ENCODE peak calls at places on chromosome X, in four cellular contexts. One of them, this sample, is unnamed.

GRCh38 chrX:23134171-23134570 is 134.4 kb downstream of the DDX53 start:
- DNase-seq in heart left ventricle: no peak
- DNase-seq in astrocyte of the cerebellum: no peak
- DNase-seq in B cell: no peak
- DNase-seq in this sample: no peak

GRCh38 chrX:49271341-49271740 is 1.7 kb downstream of the PPP1R3F start:
- DNase-seq in astrocyte of the cerebellum: no peak
- DNase-seq in B cell: no peak
- DNase-seq in heart left ventricle: no peak
- DNase-seq in this sample: no peak

GRCh38 chrX:68365356-68365755 is 67.9 kb downstream of the OPHN1 start:
- DNase-seq in heart left ventricle: no peak
- DNase-seq in B cell: no peak
- DNase-seq in astrocyte of the cerebellum: no peak
- DNase-seq in this sample: no peak

GRCh38 chrX:150635952-150636351 is 57.2 kb upstream of the MTMR1 start:
- DNase-seq in astrocyte of the cerebellum: no peak
- DNase-seq in heart left ventricle: no peak
- DNase-seq in B cell: no peak
- DNase-seq in this sample: no peak

GRCh38 chrX:69388526-69388925 is 115.6 kb upstream of the NALF2 start:
- DNase-seq in heart left ventricle: no peak
- DNase-seq in astrocyte of the cerebellum: no peak
- DNase-seq in B cell: no peak
- DNase-seq in this sample: no peak

GRCh38 chrX:19743386-19743785 is 144.0 kb downstream of the SH3KBP1 start:
- DNase-seq in heart left ventricle: no peak
- DNase-seq in B cell: no peak
- DNase-seq in astrocyte of the cerebellum: no peak
- DNase-seq in this sample: no peak

GRCh38 chrX:10486373-10486772 is 134.0 kb downstream of the MID1 start:
- DNase-seq in heart left ventricle: no peak
- DNase-seq in B cell: no peak
- DNase-seq in astrocyte of the cerebellum: no peak
- DNase-seq in this sample: no peak

GRCh38 chrX:11480626-11481025 is 185.1 kb downstream of the ARHGAP6 start:
- DNase-seq in B cell: no peak
- DNase-seq in heart left ventricle: no peak
- DNase-seq in astrocyte of the cerebellum: no peak
- DNase-seq in this sample: no peak

GRCh38 chrX:17559728-17560379 is 177.4 kb upstream of the SCML1 start:
- DNase-seq in astrocyte of the cerebellum: peak; percentile 85
- DNase-seq in heart left ventricle: no peak
- DNase-seq in B cell: no peak
- DNase-seq in this sample: no peak

GRCh38 chrX:66634272-66634671 is 4.6 kb downstream of the EDA2R start:
- DNase-seq in B cell: no peak
- DNase-seq in astrocyte of the cerebellum: no peak
- DNase-seq in heart left ventricle: no peak
- DNase-seq in this sample: no peak

GRCh38 chrX:120797201-120797938 is 78.3 kb downstream of the CT47B1 start:
- DNase-seq in heart left ventricle: no peak
- DNase-seq in astrocyte of the cerebellum: no peak
- DNase-seq in B cell: no peak
- DNase-seq in this sample: no peak

GRCh38 chrX:31702208-31702607 is 630.4 kb upstream of the FTHL17 start:
- DNase-seq in heart left ventricle: no peak
- DNase-seq in astrocyte of the cerebellum: no peak
- DNase-seq in B cell: no peak
- DNase-seq in this sample: no peak

GRCh38 chrX:120358687-120359086 is 3.2 kb upstream of the ATP1B4 start:
- DNase-seq in astrocyte of the cerebellum: no peak
- DNase-seq in B cell: no peak
- DNase-seq in heart left ventricle: no peak
- DNase-seq in this sample: no peak

GRCh38 chrX:10755477-10756334 is 135.3 kb upstream of the MID1 start:
- DNase-seq in astrocyte of the cerebellum: peak; percentile 66
- DNase-seq in heart left ventricle: no peak
- DNase-seq in B cell: no peak
- DNase-seq in this sample: no peak

GRCh38 chrX:57172544-57172943 is 35.3 kb upstream of the SPIN2A start:
- DNase-seq in astrocyte of the cerebellum: no peak
- DNase-seq in B cell: no peak
- DNase-seq in heart left ventricle: peak; percentile 6
- DNase-seq in this sample: no peak

GRCh38 chrX:11266329-11266830 is 26.8 kb upstream of the AMELX start:
- DNase-seq in astrocyte of the cerebellum: no peak
- DNase-seq in heart left ventricle: no peak
- DNase-seq in B cell: no peak
- DNase-seq in this sample: no peak

GRCh38 chrX:12894074-12894691 is 12.2 kb upstream of the TLR8 start:
- DNase-seq in astrocyte of the cerebellum: no peak
- DNase-seq in B cell: peak; percentile 49
- DNase-seq in heart left ventricle: no peak
- DNase-seq in this sample: no peak

GRCh38 chrX:19627533-19627932 is 112.2 kb upstream of the MAP3K15 start:
- DNase-seq in heart left ventricle: no peak
- DNase-seq in astrocyte of the cerebellum: no peak
- DNase-seq in B cell: no peak
- DNase-seq in this sample: no peak

GRCh38 chrX:154082396-154083133 is 15.0 kb downstream of the MECP2 start:
- DNase-seq in heart left ventricle: no peak
- DNase-seq in astrocyte of the cerebellum: no peak
- DNase-seq in B cell: no peak
- DNase-seq in this sample: no peak

GRCh38 chrX:151153086-151153485 is 23.3 kb upstream of the GPR50 start:
- DNase-seq in astrocyte of the cerebellum: no peak
- DNase-seq in B cell: no peak
- DNase-seq in heart left ventricle: no peak
- DNase-seq in this sample: no peak

GRCh38 chrX:37986893-37987292 is 19.5 kb upstream of the SYTL5 start:
- DNase-seq in heart left ventricle: no peak
- DNase-seq in astrocyte of the cerebellum: peak; percentile 18
- DNase-seq in B cell: no peak
- DNase-seq in this sample: no peak

GRCh38 chrX:72094894-72095293 is 36.8 kb downstream of the RTL5 start:
- DNase-seq in astrocyte of the cerebellum: no peak
- DNase-seq in B cell: peak; percentile 66
- DNase-seq in heart left ventricle: peak; percentile 51
- DNase-seq in this sample: no peak

GRCh38 chrX:133655262-133655913 is 240.1 kb upstream of the GPC4 start:
- DNase-seq in astrocyte of the cerebellum: no peak
- DNase-seq in heart left ventricle: no peak
- DNase-seq in B cell: no peak
- DNase-seq in this sample: no peak

GRCh38 chrX:108177321-108177990 is 85.9 kb downstream of the ATG4A start:
- DNase-seq in astrocyte of the cerebellum: peak; percentile 44
- DNase-seq in heart left ventricle: no peak
- DNase-seq in B cell: no peak
- DNase-seq in this sample: no peak

GRCh38 chrX:132603700-132604286 is 115.0 kb upstream of the MBNL3 start:
- DNase-seq in heart left ventricle: no peak
- DNase-seq in B cell: no peak
- DNase-seq in astrocyte of the cerebellum: no peak
- DNase-seq in this sample: no peak

DNA sequence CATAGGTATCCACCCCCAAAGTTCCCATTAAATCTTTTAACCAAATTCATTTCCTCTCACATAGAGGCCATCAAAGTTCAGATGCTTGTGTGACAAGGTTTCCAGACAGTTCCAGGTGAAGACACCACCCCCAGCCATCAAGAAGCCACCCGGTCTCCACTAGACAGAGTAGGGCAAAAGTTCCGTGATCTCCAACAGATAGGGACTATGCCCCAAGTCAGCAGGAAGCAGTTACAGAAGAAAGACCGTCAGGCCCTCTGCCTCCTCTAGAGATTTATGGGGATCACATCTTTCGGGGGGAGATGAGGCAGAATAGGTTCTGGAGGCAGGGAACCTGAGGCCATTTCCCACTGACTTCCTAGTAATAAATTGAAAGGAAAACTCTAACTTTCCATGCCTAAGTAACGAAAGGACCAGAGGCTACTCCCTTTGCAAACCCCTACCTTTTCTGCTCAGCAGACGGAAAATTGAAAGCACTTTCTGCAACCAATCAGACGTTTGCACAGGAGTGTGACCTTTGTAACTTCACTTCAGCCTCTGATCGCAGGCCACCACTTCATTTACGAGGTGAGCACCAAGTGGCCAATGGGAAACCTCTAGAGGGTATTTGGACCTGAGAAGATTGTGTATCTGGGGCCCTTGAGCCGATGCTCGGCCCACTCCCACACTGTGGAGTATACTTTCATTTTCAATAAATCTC is 18.5 kb upstream of the ZNF280C start:
- DNase-seq in B cell: no peak
- DNase-seq in heart left ventricle: no peak
- DNase-seq in astrocyte of the cerebellum: no peak
- DNase-seq in this sample: no peak
- TF ChIP-seq CTCF in B cell: no peak
- TF ChIP-seq CTCF in heart left ventricle: no peak
- TF ChIP-seq CTCF in astrocyte of the cerebellum: no peak
- TF ChIP-seq CTCF in this sample: no peak

GRCh38 chrX:15567886-15568616 is 32.7 kb downstream of the ACE2 start:
- DNase-seq in astrocyte of the cerebellum: no peak
- DNase-seq in B cell: no peak
- DNase-seq in heart left ventricle: no peak
- DNase-seq in this sample: no peak
- TF ChIP-seq CTCF in astrocyte of the cerebellum: peak; percentile 23
- TF ChIP-seq CTCF in B cell: no peak
- TF ChIP-seq CTCF in heart left ventricle: no peak
- TF ChIP-seq CTCF in this sample: no peak

DNA sequence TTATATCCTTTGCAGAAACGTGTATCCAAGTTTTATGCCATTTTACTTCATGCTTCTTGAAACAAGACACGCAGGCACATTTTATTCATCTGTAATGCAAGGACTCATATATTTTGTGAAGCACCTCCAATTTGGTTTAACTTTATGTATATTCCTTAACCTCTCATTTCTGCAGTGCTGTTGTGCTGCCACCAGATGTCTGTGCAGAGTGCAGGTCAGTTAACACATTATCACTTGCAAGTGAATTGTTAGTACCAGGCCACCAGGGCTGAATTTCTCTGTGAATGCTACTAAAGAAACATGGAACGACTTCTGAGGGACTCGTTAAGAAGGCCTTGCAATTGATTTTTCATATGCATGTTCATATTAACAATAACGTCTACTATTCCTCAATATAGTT is 770.4 kb downstream of the NLGN4X start:
- DNase-seq in B cell: no peak
- DNase-seq in astrocyte of the cerebellum: no peak
- DNase-seq in heart left ventricle: no peak
- DNase-seq in this sample: no peak
- TF ChIP-seq CTCF in B cell: no peak
- TF ChIP-seq CTCF in astrocyte of the cerebellum: no peak
- TF ChIP-seq CTCF in heart left ventricle: no peak
- TF ChIP-seq CTCF in this sample: no peak

DNA sequence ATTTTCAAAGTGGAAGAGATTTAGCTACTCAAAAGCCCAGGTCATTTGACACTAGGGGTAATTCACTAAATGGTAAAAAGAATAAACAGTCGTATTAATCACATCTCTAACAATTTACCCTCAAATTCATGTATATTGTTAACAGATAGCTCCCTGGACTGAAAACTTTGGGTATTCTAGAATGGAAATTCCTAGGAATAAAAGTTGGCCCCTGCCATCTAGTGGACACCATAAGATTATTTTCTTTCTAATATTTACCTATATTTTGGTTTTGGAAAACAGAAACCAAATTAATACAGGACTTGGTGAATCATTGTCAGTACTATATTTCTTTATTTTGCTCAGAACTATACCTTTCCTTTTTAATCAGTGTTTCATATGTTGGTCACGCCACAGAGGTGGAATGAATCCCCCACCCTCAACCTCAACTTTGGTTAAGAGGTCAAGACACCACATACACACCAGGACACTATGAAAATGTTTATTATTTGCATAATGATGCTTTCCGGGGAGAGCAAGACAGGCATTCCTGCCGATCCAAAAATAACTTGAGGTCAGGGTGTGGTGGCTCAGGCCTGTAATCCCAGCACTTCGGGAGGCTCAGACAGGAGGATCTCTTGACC is 96.2 kb upstream of the APOOL start:
- DNase-seq in B cell: no peak
- DNase-seq in heart left ventricle: no peak
- DNase-seq in astrocyte of the cerebellum: no peak
- DNase-seq in this sample: no peak
- TF ChIP-seq CTCF in B cell: no peak
- TF ChIP-seq CTCF in heart left ventricle: no peak
- TF ChIP-seq CTCF in astrocyte of the cerebellum: no peak
- TF ChIP-seq CTCF in this sample: no peak

DNA sequence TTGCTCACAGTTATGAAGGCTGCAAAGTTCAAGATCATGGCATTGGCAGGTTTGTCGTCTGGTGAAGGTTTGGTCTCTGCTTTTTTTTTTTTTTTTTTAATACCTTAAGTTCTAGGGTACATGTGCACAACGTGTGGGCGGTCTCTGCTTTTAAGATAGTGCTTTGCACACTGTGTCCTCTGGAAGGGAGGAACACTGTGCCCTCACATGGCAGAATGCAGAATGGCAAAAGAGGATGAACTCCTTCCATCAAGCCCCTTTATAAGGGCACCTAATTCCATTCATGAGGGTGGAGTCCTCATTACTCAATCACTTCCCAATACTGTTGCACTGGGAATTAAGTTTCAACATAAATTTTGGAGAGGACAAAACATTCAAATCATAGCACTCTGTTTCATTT is 101.4 kb downstream of the GLRA2 start:
- DNase-seq in B cell: no peak
- DNase-seq in heart left ventricle: no peak
- DNase-seq in astrocyte of the cerebellum: no peak
- DNase-seq in this sample: no peak
- TF ChIP-seq CTCF in B cell: no peak
- TF ChIP-seq CTCF in heart left ventricle: no peak
- TF ChIP-seq CTCF in astrocyte of the cerebellum: no peak
- TF ChIP-seq CTCF in this sample: no peak

GRCh38 chrX:55008571-55009358 is 8.6 kb downstream of the APEX2 start:
- DNase-seq in heart left ventricle: no peak
- DNase-seq in B cell: no peak
- DNase-seq in astrocyte of the cerebellum: no peak
- DNase-seq in this sample: no peak
- TF ChIP-seq CTCF in heart left ventricle: no peak
- TF ChIP-seq CTCF in B cell: no peak
- TF ChIP-seq CTCF in astrocyte of the cerebellum: no peak
- TF ChIP-seq CTCF in this sample: no peak

GRCh38 chrX:111008126-111008525 is 87.9 kb upstream of the PAK3 start:
- DNase-seq in astrocyte of the cerebellum: no peak
- DNase-seq in B cell: no peak
- DNase-seq in heart left ventricle: no peak
- DNase-seq in this sample: no peak

GRCh38 chrX:111010151-111010550 is 85.8 kb upstream of the PAK3 start:
- DNase-seq in astrocyte of the cerebellum: no peak
- DNase-seq in B cell: no peak
- DNase-seq in heart left ventricle: no peak
- DNase-seq in this sample: no peak

GRCh38 chrX:111009256-111009655 is 86.7 kb upstream of the PAK3 start:
- DNase-seq in heart left ventricle: no peak
- DNase-seq in astrocyte of the cerebellum: no peak
- DNase-seq in B cell: no peak
- DNase-seq in this sample: no peak

GRCh38 chrX:111013778-111014455 is 82.1 kb upstream of the PAK3 start:
- DNase-seq in heart left ventricle: no peak
- DNase-seq in astrocyte of the cerebellum: no peak
- DNase-seq in B cell: no peak
- DNase-seq in this sample: no peak
- TF ChIP-seq CTCF in heart left ventricle: no peak
- TF ChIP-seq CTCF in astrocyte of the cerebellum: no peak
- TF ChIP-seq CTCF in B cell: no peak
- TF ChIP-seq CTCF in this sample: no peak

GRCh38 chrX:134761788-134762187 is 103.5 kb upstream of the PLAC1 start:
- DNase-seq in B cell: no peak
- DNase-seq in heart left ventricle: no peak
- DNase-seq in astrocyte of the cerebellum: no peak
- DNase-seq in this sample: no peak
- TF ChIP-seq CTCF in B cell: no peak
- TF ChIP-seq CTCF in heart left ventricle: no peak
- TF ChIP-seq CTCF in astrocyte of the cerebellum: peak; percentile 35
- TF ChIP-seq CTCF in this sample: no peak

This sample was measured in pancreas.